ENCODE peak calls at places on chromosomes 2 and 18, in eight cellular contexts. O is HCT116, N is PC-9, T is IMR-90, B is AG09309, P is Panc1, H is breast epithelium, Q is upper lobe of right lung. M is an unnamed sample.

GRCh38 chr18:61765097-61765496 is 127.7 kb downstream of the RNF152 start:
- DNase-seq in O (no peak), N (no peak), T (peak), B (peak), P (no peak), H (no peak), Q (no peak), M (peak)

GRCh38 chr2:29129586-29130281 is 14.5 kb downstream of the CLIP4 start:
- DNase-seq in O (no peak), N (peak), T (no peak), B (no peak), P (no peak), H (no peak), Q (peak), M (peak)

GRCh38 chr2:11899264-11899818 is 152.9 kb downstream of the LPIN1 start:
- DNase-seq in O (no peak), N (peak), T (peak), B (peak), P (no peak), H (no peak), Q (no peak), M (peak)

GRCh38 chr2:220228310-220229006 is 601.0 kb downstream of the SLC4A3 start:
- DNase-seq in O (peak), N (peak), T (peak), B (peak), P (peak), H (no peak), Q (no peak), M (peak)

GRCh38 chr2:43942001-43942400 is 53.8 kb downstream of the LRPPRC start:
- DNase-seq in O (no peak), N (no peak), T (peak), B (no peak), P (no peak), H (no peak), Q (no peak), M (no peak)

GRCh38 chr18:10660485-10660884 is 134.7 kb downstream of the NAPG start:
- DNase-seq in O (no peak), N (no peak), T (peak), B (peak), P (no peak), H (no peak), Q (no peak), M (peak)

GRCh38 chr2:3664925-3665324 is 6.9 kb downstream of the ALLC start:
- DNase-seq in O (no peak), N (peak), T (no peak), B (no peak), P (no peak), H (no peak), Q (peak), M (no peak)

GRCh38 chr2:187138240-187138639 is 289.3 kb upstream of the ZSWIM2 start:
- DNase-seq in O (peak), N (no peak), T (peak), B (no peak), P (peak), H (no peak), Q (no peak), M (peak)

GRCh38 chr2:172442072-172442895 is 14.9 kb downstream of the ITGA6 start:
- DNase-seq in O (peak), N (peak), T (peak), B (peak), P (peak), H (no peak), Q (no peak), M (peak)

GRCh38 chr2:9950521-9951271 is 797 bp upstream of the GRHL1 start:
- DNase-seq in O (no peak), N (peak), T (no peak), B (no peak), P (no peak), H (no peak), Q (peak), M (no peak)

GRCh38 chr2:9076210-9076609 is 72.7 kb upstream of the MBOAT2 start:
- DNase-seq in O (no peak), N (no peak), T (peak), B (no peak), P (no peak), H (no peak), Q (no peak), M (no peak)

GRCh38 chr2:52135235-52135634 is 1103.3 kb upstream of the NRXN1 start:
- DNase-seq in O (no peak), N (no peak), T (peak), B (no peak), P (no peak), H (no peak), Q (no peak), M (peak)

GRCh38 chr2:31362581-31362980 is 52.0 kb downstream of the XDH start:
- DNase-seq in O (no peak), N (no peak), T (no peak), B (no peak), P (no peak), H (no peak), Q (no peak), M (no peak)

GRCh38 chr18:79048245-79048632 is 21.0 kb upstream of the ATP9B start:
- DNase-seq in O (no peak), N (no peak), T (no peak), B (no peak), P (no peak), H (no peak), Q (no peak), M (no peak)

GRCh38 chr18:49668583-49669290 is 106.9 kb downstream of the LIPG start:
- DNase-seq in O (no peak), N (no peak), T (no peak), B (no peak), P (no peak), H (no peak), Q (no peak), M (no peak)

GRCh38 chr2:60998628-60999545 is 18.6 kb upstream of the PEX13 start:
- DNase-seq in O (no peak), N (no peak), T (peak), B (no peak), P (no peak), H (no peak), Q (no peak), M (peak)

GRCh38 chr2:54664238-54664786 is 59.1 kb upstream of the EML6 start:
- DNase-seq in O (no peak), N (no peak), T (no peak), B (no peak), P (no peak), H (no peak), Q (no peak), M (no peak)

GRCh38 chr2:101130081-101130480 is 21.1 kb downstream of the TBC1D8 start:
- DNase-seq in O (no peak), N (no peak), T (no peak), B (no peak), P (no peak), H (no peak), Q (no peak), M (no peak)

GRCh38 chr2:164504253-164504652 is 117.0 kb downstream of the GRB14 start:
- DNase-seq in O (no peak), N (no peak), T (no peak), B (no peak), P (no peak), H (no peak), Q (no peak), M (peak)

DNA sequence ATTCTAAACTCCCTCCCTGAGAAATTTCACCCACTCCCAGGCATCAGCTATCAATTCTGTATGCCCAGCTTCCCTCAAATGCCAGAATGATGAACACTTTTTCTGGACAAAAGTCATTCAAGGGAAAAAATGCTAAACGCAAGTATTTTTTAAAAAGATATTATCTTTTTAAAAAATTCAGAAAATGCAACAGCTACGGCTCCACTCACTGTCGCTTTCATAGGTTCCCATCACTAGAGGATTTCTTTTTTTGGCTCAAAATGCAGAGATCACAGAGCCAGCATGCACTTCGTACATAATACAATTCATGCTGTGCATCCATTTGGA is 5.1 kb downstream of the CAPG start:
- DNase-seq in O (no peak), N (no peak), T (no peak), B (no peak), P (no peak), H (no peak), Q (no peak), M (no peak)
- H3K4me3 ChIP-seq in O (no peak), N (no peak), T (no peak), B (peak), P (no peak), H (no peak), Q (peak), M (no peak)

GRCh38 chr2:149037851-149038250 is 648 bp upstream of the LYPD6B start:
- DNase-seq in O (peak), N (peak), T (no peak), B (no peak), P (no peak), H (no peak), Q (no peak), M (no peak)
- TF ChIP-seq CTCF in O (peak), N (no peak), T (no peak), B (no peak), P (peak), H (no peak), Q (peak), M (no peak)

DNA sequence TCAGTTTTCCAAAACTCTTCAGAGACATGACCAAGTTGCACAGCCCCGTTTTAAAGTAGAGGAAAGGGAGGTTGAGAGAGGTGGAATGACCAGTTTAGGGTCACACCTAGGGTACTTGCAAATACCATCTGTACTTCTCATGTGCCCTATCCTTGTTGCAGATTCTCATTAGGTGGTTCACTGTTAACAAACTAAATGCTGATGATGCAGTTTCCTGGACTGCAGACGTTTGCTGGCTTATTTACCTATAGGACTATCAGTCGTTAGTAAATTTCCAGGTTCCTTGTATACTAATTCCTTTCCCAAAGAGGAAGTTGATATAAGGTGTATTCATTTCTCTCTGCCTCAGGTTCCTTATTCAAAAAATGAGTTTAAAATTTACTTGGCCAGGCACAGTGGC is 1.4 kb downstream of the FARP2 start:
- DNase-seq in O (no peak), N (peak), T (no peak), B (no peak), P (no peak), H (no peak), Q (no peak), M (no peak)
- H3K4me3 ChIP-seq in O (peak), N (peak), T (no peak), B (peak), P (peak), H (no peak), Q (peak), M (peak)

GRCh38 chr2:105283532-105283931 is 42.0 kb downstream of the GPR45 start:
- DNase-seq in O (no peak), N (no peak), T (no peak), B (no peak), P (no peak), H (no peak), Q (no peak), M (no peak)

GRCh38 chr2:105290981-105291660 is 38.4 kb downstream of the TGFBRAP1 start:
- DNase-seq in O (no peak), N (no peak), T (no peak), B (no peak), P (no peak), H (no peak), Q (no peak), M (no peak)

GRCh38 chr2:105288133-105288532 is 41.4 kb downstream of the TGFBRAP1 start:
- DNase-seq in O (no peak), N (no peak), T (no peak), B (no peak), P (no peak), H (no peak), Q (no peak), M (no peak)

GRCh38 chr2:105291981-105292380 is 37.6 kb downstream of the TGFBRAP1 start:
- DNase-seq in O (no peak), N (no peak), T (peak), B (no peak), P (no peak), H (no peak), Q (no peak), M (peak)

GRCh38 chr2:105287692-105288091 is 41.8 kb downstream of the TGFBRAP1 start:
- DNase-seq in O (peak), N (no peak), T (peak), B (no peak), P (peak), H (no peak), Q (no peak), M (peak)
- TF ChIP-seq CTCF in O (peak), N (peak), T (peak), B (peak), P (peak), H (no peak), Q (peak), M (peak)